ENCODE peak calls at places on chromosomes 16 and 17, in four cellular contexts. A is fibroblast of the conjunctiva, P is BJ, O is epithelial cell of esophagus. W is an unnamed sample.

GRCh38 chr17:17568772-17569195 is 22.7 kb downstream of the PEMT start:
- DNase-seq in A (no peak), O (peak; percentile 71), P (no peak), W (peak; percentile 58)

GRCh38 chr16:24972608-24973220 is 42.5 kb downstream of the ARHGAP17 start:
- DNase-seq in O (no peak), A (no peak), P (no peak), W (no peak)

GRCh38 chr17:4573682-4574081 is 10.6 kb upstream of the SMTNL2 start:
- DNase-seq in A (no peak), P (no peak), O (peak; percentile 44), W (no peak)

GRCh38 chr17:28898261-28898955 is 875 bp upstream of the FLOT2 start:
- DNase-seq in A (no peak), O (no peak), P (no peak), W (no peak)

GRCh38 chr16:85765273-85765672 is 14.4 kb upstream of the C16orf74 start:
- DNase-seq in O (no peak), P (no peak), A (no peak), W (no peak)

GRCh38 chr17:4945176-4945943 is 3.0 kb downstream of the PFN1 start:
- DNase-seq in P (peak; percentile 55), O (peak; percentile 95), A (peak; percentile 86), W (no peak)

GRCh38 chr17:79940381-79941087 is 95.1 kb downstream of the TBC1D16 start:
- DNase-seq in O (no peak), A (no peak), P (no peak), W (no peak)

GRCh38 chr16:87812200-87812656 is 46.4 kb upstream of the KLHDC4 start:
- DNase-seq in A (no peak), O (no peak), P (no peak), W (no peak)

GRCh38 chr17:78322327-78322857 is 37.5 kb downstream of the SOCS3 start:
- DNase-seq in A (no peak), O (no peak), P (no peak), W (no peak)

GRCh38 chr17:57557793-57558681 is 187.1 kb downstream of the CCDC182 start:
- DNase-seq in P (no peak), A (peak; percentile 33), O (peak; percentile 82), W (peak; percentile 81)

GRCh38 chr17:8287651-8288335 is 677 bp upstream of the RANGRF start:
- DNase-seq in O (peak; percentile 56), P (no peak), A (no peak), W (no peak)

GRCh38 chr16:84517366-84517765 is 12.9 kb upstream of the MEAK7 start:
- DNase-seq in A (no peak), P (no peak), O (no peak), W (no peak)

GRCh38 chr17:17681744-17682292 is 560 bp downstream of the RAI1 start:
- DNase-seq in P (no peak), O (no peak), A (no peak), W (no peak)

GRCh38 chr16:75114179-75114945 is 2.2 kb downstream of the LDHD start:
- DNase-seq in P (no peak), O (no peak), A (no peak), W (no peak)

GRCh38 chr17:12047977-12048376 is 27.3 kb downstream of the MAP2K4 start:
- DNase-seq in P (no peak), A (no peak), O (peak; percentile 27), W (no peak)

GRCh38 chr17:47830396-47830907 is 889 bp downstream of the MRPL10 start:
- DNase-seq in P (no peak), O (no peak), A (no peak), W (no peak)

GRCh38 chr17:54902611-54903010 is 2.0 kb downstream of the TOM1L1 start:
- DNase-seq in A (no peak), P (no peak), O (no peak), W (no peak)

GRCh38 chr16:50267151-50267631 is 840 bp downstream of the ADCY7 start:
- DNase-seq in A (no peak), P (no peak), O (no peak), W (no peak)

GRCh38 chr17:6393368-6393952 is 41.5 kb downstream of the AIPL1 start:
- DNase-seq in A (no peak), P (no peak), O (no peak), W (no peak)

GRCh38 chr16:88379694-88380040 is 3.1 kb upstream of the ZNF469 start:
- DNase-seq in O (no peak), P (no peak), A (no peak), W (no peak)

GRCh38 chr17:76075364-76076099 is 951 bp downstream of the GALR2 start:
- DNase-seq in A (no peak), P (no peak), O (peak; percentile 56), W (peak; percentile 50)

GRCh38 chr16:80947708-80948615 is 58.7 kb downstream of the CMC2 start:
- DNase-seq in P (no peak), A (no peak), O (peak; percentile 64), W (no peak)

GRCh38 chr17:10875984-10876555 is 38.2 kb upstream of the PIRT start:
- DNase-seq in A (peak; percentile 1), P (no peak), O (peak; percentile 39), W (peak; percentile 39)

GRCh38 chr17:75642221-75643032 is 9.2 kb downstream of the SMIM5 start:
- DNase-seq in A (no peak), O (peak; percentile 58), P (no peak), W (no peak)

GRCh38 chr16:75062135-75062943 is 54.2 kb downstream of the LDHD start:
- DNase-seq in O (no peak), A (no peak), P (no peak), W (no peak)

GRCh38 chr17:39527220-39527813 is 66.0 kb downstream of the CDK12 start:
- DNase-seq in O (peak; percentile 49), P (no peak), A (no peak), W (peak; percentile 62)

GRCh38 chr16:89936508-89936907 is 12.0 kb upstream of the DEF8 start:
- DNase-seq in A (no peak), O (no peak), P (no peak), W (no peak)

GRCh38 chr16:31141489-31142108 is 6.1 kb upstream of the PRSS8 start:
- DNase-seq in O (peak; percentile 72), A (no peak), P (no peak), W (no peak)

GRCh38 chr17:68509151-68510057 is 2.8 kb upstream of the PRKAR1A start:
- DNase-seq in O (peak; percentile 43), A (no peak), P (no peak), W (peak; percentile 60)

GRCh38 chr17:74729368-74729767 is 7.7 kb upstream of the RAB37 start:
- DNase-seq in A (no peak), O (no peak), P (no peak), W (no peak)

GRCh38 chr17:78597923-78598545 is 20.8 kb upstream of the DNAH17 start:
- DNase-seq in P (peak; percentile 57), O (peak; percentile 45), A (no peak), W (peak; percentile 14)

GRCh38 chr17:69141802-69142472 is at the start of gene ABCA6:
- DNase-seq in O (peak; percentile 36), A (peak; percentile 83), P (peak; percentile 20), W (peak; percentile 36)

GRCh38 chr17:58643147-58643546 is 48.7 kb downstream of the TEX14 start:
- DNase-seq in A (no peak), O (peak; percentile 80), P (no peak), W (no peak)